ENCODE peak calls at places on chromosomes 12 and 14, in ten cellular contexts. One of them, this sample, is unnamed.

GRCh38 chr12:63875703-63876102 is 31.2 kb downstream of the SRGAP1 start:
- DNase-seq in sigmoid colon: no peak
- DNase-seq in left colon: no peak
- DNase-seq in Calu3: no peak
- DNase-seq in activated T-helper 1 cell treated with anti-CD3 and anti-CD28 coated beads, Interleukin-2, amount 50 U/mL, for 16 hours: no peak
- DNase-seq in amniotic epithelial cell: no peak
- DNase-seq in AG04450: no peak
- DNase-seq in CD8-positive, alpha-beta memory T cell: no peak
- DNase-seq in trophoblast cell: no peak
- DNase-seq in left ventricle myocardium inferior: no peak
- DNase-seq in this sample: no peak

GRCh38 chr14:38309522-38310262 is 53.8 kb upstream of the CLEC14A start:
- DNase-seq in sigmoid colon: no peak
- DNase-seq in CD8-positive, alpha-beta memory T cell: no peak
- DNase-seq in left ventricle myocardium inferior: no peak
- DNase-seq in amniotic epithelial cell: peak; percentile 85
- DNase-seq in AG04450: no peak
- DNase-seq in Calu3: no peak
- DNase-seq in left colon: no peak
- DNase-seq in trophoblast cell: no peak
- DNase-seq in activated T-helper 1 cell treated with anti-CD3 and anti-CD28 coated beads, Interleukin-2, amount 50 U/mL, for 16 hours: no peak
- DNase-seq in this sample: no peak

GRCh38 chr12:29726321-29726692 is 57.4 kb downstream of the TMTC1 start:
- DNase-seq in left ventricle myocardium inferior: no peak
- DNase-seq in left colon: no peak
- DNase-seq in sigmoid colon: no peak
- DNase-seq in trophoblast cell: no peak
- DNase-seq in amniotic epithelial cell: peak; percentile 41
- DNase-seq in AG04450: no peak
- DNase-seq in Calu3: no peak
- DNase-seq in CD8-positive, alpha-beta memory T cell: no peak
- DNase-seq in activated T-helper 1 cell treated with anti-CD3 and anti-CD28 coated beads, Interleukin-2, amount 50 U/mL, for 16 hours: no peak
- DNase-seq in this sample: no peak

GRCh38 chr12:98332626-98333025 is 182.8 kb upstream of the TMPO start:
- DNase-seq in sigmoid colon: no peak
- DNase-seq in Calu3: no peak
- DNase-seq in CD8-positive, alpha-beta memory T cell: no peak
- DNase-seq in AG04450: no peak
- DNase-seq in left ventricle myocardium inferior: no peak
- DNase-seq in activated T-helper 1 cell treated with anti-CD3 and anti-CD28 coated beads, Interleukin-2, amount 50 U/mL, for 16 hours: no peak
- DNase-seq in trophoblast cell: no peak
- DNase-seq in left colon: no peak
- DNase-seq in amniotic epithelial cell: no peak
- DNase-seq in this sample: no peak

GRCh38 chr14:72665259-72665658 is 228.6 kb downstream of the DPF3 start:
- DNase-seq in amniotic epithelial cell: peak; percentile 99
- DNase-seq in CD8-positive, alpha-beta memory T cell: no peak
- DNase-seq in trophoblast cell: peak; percentile 89
- DNase-seq in Calu3: peak; percentile 36
- DNase-seq in sigmoid colon: no peak
- DNase-seq in left ventricle myocardium inferior: no peak
- DNase-seq in activated T-helper 1 cell treated with anti-CD3 and anti-CD28 coated beads, Interleukin-2, amount 50 U/mL, for 16 hours: no peak
- DNase-seq in left colon: no peak
- DNase-seq in AG04450: peak; percentile 96
- DNase-seq in this sample: peak; percentile 30

GRCh38 chr12:132210223-132211055 is 66.2 kb downstream of the NOC4L start:
- DNase-seq in sigmoid colon: no peak
- DNase-seq in Calu3: peak; percentile 57
- DNase-seq in CD8-positive, alpha-beta memory T cell: no peak
- DNase-seq in AG04450: no peak
- DNase-seq in left colon: no peak
- DNase-seq in activated T-helper 1 cell treated with anti-CD3 and anti-CD28 coated beads, Interleukin-2, amount 50 U/mL, for 16 hours: no peak
- DNase-seq in trophoblast cell: no peak
- DNase-seq in left ventricle myocardium inferior: no peak
- DNase-seq in amniotic epithelial cell: no peak
- DNase-seq in this sample: no peak

GRCh38 chr12:57803317-57803893 is 15.1 kb downstream of the AVIL start:
- DNase-seq in trophoblast cell: peak; percentile 50
- DNase-seq in left colon: peak; percentile 28
- DNase-seq in activated T-helper 1 cell treated with anti-CD3 and anti-CD28 coated beads, Interleukin-2, amount 50 U/mL, for 16 hours: no peak
- DNase-seq in left ventricle myocardium inferior: peak; percentile 50
- DNase-seq in CD8-positive, alpha-beta memory T cell: no peak
- DNase-seq in sigmoid colon: no peak
- DNase-seq in AG04450: no peak
- DNase-seq in amniotic epithelial cell: peak; percentile 43
- DNase-seq in Calu3: peak; percentile 60
- DNase-seq in this sample: no peak

GRCh38 chr14:36522347-36522971 is 2.4 kb upstream of the NKX2-1 start:
- DNase-seq in sigmoid colon: no peak
- DNase-seq in left colon: no peak
- DNase-seq in CD8-positive, alpha-beta memory T cell: no peak
- DNase-seq in Calu3: no peak
- DNase-seq in AG04450: no peak
- DNase-seq in trophoblast cell: no peak
- DNase-seq in left ventricle myocardium inferior: no peak
- DNase-seq in amniotic epithelial cell: no peak
- DNase-seq in activated T-helper 1 cell treated with anti-CD3 and anti-CD28 coated beads, Interleukin-2, amount 50 U/mL, for 16 hours: no peak
- DNase-seq in this sample: no peak

GRCh38 chr14:95774265-95775160 is 60.6 kb upstream of the TCL1A start:
- DNase-seq in trophoblast cell: peak; percentile 94
- DNase-seq in amniotic epithelial cell: peak; percentile 8
- DNase-seq in activated T-helper 1 cell treated with anti-CD3 and anti-CD28 coated beads, Interleukin-2, amount 50 U/mL, for 16 hours: peak; percentile 19
- DNase-seq in AG04450: no peak
- DNase-seq in left colon: no peak
- DNase-seq in Calu3: peak; percentile 59
- DNase-seq in CD8-positive, alpha-beta memory T cell: peak; percentile 7
- DNase-seq in left ventricle myocardium inferior: no peak
- DNase-seq in sigmoid colon: no peak
- DNase-seq in this sample: peak; percentile 13

GRCh38 chr12:116892318-116892717 is 11.1 kb upstream of the HRK start:
- DNase-seq in activated T-helper 1 cell treated with anti-CD3 and anti-CD28 coated beads, Interleukin-2, amount 50 U/mL, for 16 hours: no peak
- DNase-seq in AG04450: no peak
- DNase-seq in Calu3: no peak
- DNase-seq in left ventricle myocardium inferior: no peak
- DNase-seq in trophoblast cell: peak; percentile 31
- DNase-seq in amniotic epithelial cell: no peak
- DNase-seq in CD8-positive, alpha-beta memory T cell: no peak
- DNase-seq in left colon: no peak
- DNase-seq in sigmoid colon: no peak
- DNase-seq in this sample: no peak

GRCh38 chr14:37594238-37594915 is 672 bp downstream of the FOXA1 start:
- DNase-seq in CD8-positive, alpha-beta memory T cell: no peak
- DNase-seq in left colon: peak; percentile 79
- DNase-seq in AG04450: peak; percentile 32
- DNase-seq in amniotic epithelial cell: peak; percentile 58
- DNase-seq in activated T-helper 1 cell treated with anti-CD3 and anti-CD28 coated beads, Interleukin-2, amount 50 U/mL, for 16 hours: no peak
- DNase-seq in trophoblast cell: peak; percentile 42
- DNase-seq in Calu3: peak; percentile 83
- DNase-seq in sigmoid colon: no peak
- DNase-seq in left ventricle myocardium inferior: no peak
- DNase-seq in this sample: no peak

GRCh38 chr14:94342334-94342934 is 19.3 kb upstream of the SERPINA6 start:
- DNase-seq in amniotic epithelial cell: peak; percentile 94
- DNase-seq in activated T-helper 1 cell treated with anti-CD3 and anti-CD28 coated beads, Interleukin-2, amount 50 U/mL, for 16 hours: no peak
- DNase-seq in CD8-positive, alpha-beta memory T cell: no peak
- DNase-seq in left ventricle myocardium inferior: peak; percentile 84
- DNase-seq in trophoblast cell: peak; percentile 15
- DNase-seq in Calu3: peak; percentile 88
- DNase-seq in left colon: peak; percentile 96
- DNase-seq in sigmoid colon: peak; percentile 89
- DNase-seq in AG04450: peak; percentile 99
- DNase-seq in this sample: no peak

GRCh38 chr12:120892265-120892664 is 11.9 kb downstream of the SPPL3 start:
- DNase-seq in AG04450: no peak
- DNase-seq in left ventricle myocardium inferior: no peak
- DNase-seq in trophoblast cell: no peak
- DNase-seq in sigmoid colon: no peak
- DNase-seq in left colon: no peak
- DNase-seq in amniotic epithelial cell: peak; percentile 47
- DNase-seq in Calu3: no peak
- DNase-seq in activated T-helper 1 cell treated with anti-CD3 and anti-CD28 coated beads, Interleukin-2, amount 50 U/mL, for 16 hours: no peak
- DNase-seq in CD8-positive, alpha-beta memory T cell: no peak
- DNase-seq in this sample: no peak

GRCh38 chr12:124675881-124676688 is 108.7 kb upstream of the NCOR2 start:
- DNase-seq in amniotic epithelial cell: peak; percentile 77
- DNase-seq in Calu3: peak; percentile 68
- DNase-seq in AG04450: no peak
- DNase-seq in activated T-helper 1 cell treated with anti-CD3 and anti-CD28 coated beads, Interleukin-2, amount 50 U/mL, for 16 hours: no peak
- DNase-seq in sigmoid colon: peak; percentile 76
- DNase-seq in left ventricle myocardium inferior: no peak
- DNase-seq in left colon: no peak
- DNase-seq in trophoblast cell: peak; percentile 89
- DNase-seq in CD8-positive, alpha-beta memory T cell: no peak
- DNase-seq in this sample: no peak

GRCh38 chr12:18643673-18644072 is 94.1 kb downstream of the PLCZ1 start:
- DNase-seq in AG04450: peak; percentile 78
- DNase-seq in activated T-helper 1 cell treated with anti-CD3 and anti-CD28 coated beads, Interleukin-2, amount 50 U/mL, for 16 hours: no peak
- DNase-seq in left ventricle myocardium inferior: no peak
- DNase-seq in trophoblast cell: no peak
- DNase-seq in Calu3: no peak
- DNase-seq in sigmoid colon: peak; percentile 67
- DNase-seq in left colon: no peak
- DNase-seq in amniotic epithelial cell: peak; percentile 88
- DNase-seq in CD8-positive, alpha-beta memory T cell: no peak
- DNase-seq in this sample: no peak

GRCh38 chr12:3342051-3342450 is 149.0 kb upstream of the PRMT8 start:
- DNase-seq in trophoblast cell: peak; percentile 8
- DNase-seq in Calu3: peak; percentile 30
- DNase-seq in amniotic epithelial cell: no peak
- DNase-seq in sigmoid colon: no peak
- DNase-seq in left ventricle myocardium inferior: peak; percentile 41
- DNase-seq in activated T-helper 1 cell treated with anti-CD3 and anti-CD28 coated beads, Interleukin-2, amount 50 U/mL, for 16 hours: no peak
- DNase-seq in CD8-positive, alpha-beta memory T cell: no peak
- DNase-seq in left colon: no peak
- DNase-seq in AG04450: no peak
- DNase-seq in this sample: no peak

GRCh38 chr12:57211791-57212700 is 4.5 kb upstream of the NXPH4 start:
- DNase-seq in CD8-positive, alpha-beta memory T cell: no peak
- DNase-seq in sigmoid colon: no peak
- DNase-seq in amniotic epithelial cell: no peak
- DNase-seq in left colon: no peak
- DNase-seq in left ventricle myocardium inferior: no peak
- DNase-seq in AG04450: no peak
- DNase-seq in trophoblast cell: no peak
- DNase-seq in activated T-helper 1 cell treated with anti-CD3 and anti-CD28 coated beads, Interleukin-2, amount 50 U/mL, for 16 hours: no peak
- DNase-seq in Calu3: no peak
- DNase-seq in this sample: no peak

GRCh38 chr14:54814076-54814475 is 88.5 kb downstream of the GCH1 start:
- DNase-seq in trophoblast cell: no peak
- DNase-seq in AG04450: no peak
- DNase-seq in left colon: no peak
- DNase-seq in sigmoid colon: no peak
- DNase-seq in left ventricle myocardium inferior: no peak
- DNase-seq in Calu3: peak; percentile 21
- DNase-seq in activated T-helper 1 cell treated with anti-CD3 and anti-CD28 coated beads, Interleukin-2, amount 50 U/mL, for 16 hours: no peak
- DNase-seq in amniotic epithelial cell: no peak
- DNase-seq in CD8-positive, alpha-beta memory T cell: no peak
- DNase-seq in this sample: no peak

GRCh38 chr12:31021809-31022492 is 51.7 kb upstream of the DDX11 start:
- DNase-seq in amniotic epithelial cell: peak; percentile 40
- DNase-seq in trophoblast cell: peak; percentile 73
- DNase-seq in left ventricle myocardium inferior: no peak
- DNase-seq in AG04450: no peak
- DNase-seq in CD8-positive, alpha-beta memory T cell: no peak
- DNase-seq in Calu3: no peak
- DNase-seq in activated T-helper 1 cell treated with anti-CD3 and anti-CD28 coated beads, Interleukin-2, amount 50 U/mL, for 16 hours: no peak
- DNase-seq in sigmoid colon: no peak
- DNase-seq in left colon: no peak
- DNase-seq in this sample: no peak

GRCh38 chr12:130225347-130225746 is 63.1 kb downstream of the FZD10 start:
- DNase-seq in amniotic epithelial cell: no peak
- DNase-seq in Calu3: no peak
- DNase-seq in activated T-helper 1 cell treated with anti-CD3 and anti-CD28 coated beads, Interleukin-2, amount 50 U/mL, for 16 hours: no peak
- DNase-seq in AG04450: no peak
- DNase-seq in trophoblast cell: no peak
- DNase-seq in CD8-positive, alpha-beta memory T cell: no peak
- DNase-seq in sigmoid colon: no peak
- DNase-seq in left colon: no peak
- DNase-seq in left ventricle myocardium inferior: no peak
- DNase-seq in this sample: no peak

GRCh38 chr12:12880537-12880936 is 10.8 kb upstream of the GPRC5A start:
- DNase-seq in amniotic epithelial cell: no peak
- DNase-seq in trophoblast cell: no peak
- DNase-seq in AG04450: no peak
- DNase-seq in Calu3: no peak
- DNase-seq in sigmoid colon: peak; percentile 18
- DNase-seq in left ventricle myocardium inferior: no peak
- DNase-seq in left colon: no peak
- DNase-seq in activated T-helper 1 cell treated with anti-CD3 and anti-CD28 coated beads, Interleukin-2, amount 50 U/mL, for 16 hours: no peak
- DNase-seq in CD8-positive, alpha-beta memory T cell: no peak
- DNase-seq in this sample: no peak

GRCh38 chr14:76767681-76768055 is 6.4 kb downstream of the VASH1 start:
- DNase-seq in amniotic epithelial cell: no peak
- DNase-seq in Calu3: no peak
- DNase-seq in AG04450: no peak
- DNase-seq in activated T-helper 1 cell treated with anti-CD3 and anti-CD28 coated beads, Interleukin-2, amount 50 U/mL, for 16 hours: no peak
- DNase-seq in left ventricle myocardium inferior: no peak
- DNase-seq in CD8-positive, alpha-beta memory T cell: no peak
- DNase-seq in trophoblast cell: no peak
- DNase-seq in left colon: peak; percentile 8
- DNase-seq in sigmoid colon: no peak
- DNase-seq in this sample: no peak

GRCh38 chr14:68521557-68521901 is 271.3 kb downstream of the ZFP36L1 start:
- DNase-seq in amniotic epithelial cell: no peak
- DNase-seq in left ventricle myocardium inferior: no peak
- DNase-seq in CD8-positive, alpha-beta memory T cell: no peak
- DNase-seq in sigmoid colon: no peak
- DNase-seq in trophoblast cell: no peak
- DNase-seq in AG04450: no peak
- DNase-seq in Calu3: no peak
- DNase-seq in activated T-helper 1 cell treated with anti-CD3 and anti-CD28 coated beads, Interleukin-2, amount 50 U/mL, for 16 hours: no peak
- DNase-seq in left colon: no peak
- DNase-seq in this sample: no peak